ENCODE peak calls at places on chromosomes 5 and 9, in five cellular contexts. T, Y, Z, V and L are unnamed samples.

GRCh38 chr5:83306572-83307241 is 164.8 kb upstream of the VCAN start:
- DNase-seq in T (no peak), Y (peak; percentile 55), Z (peak; percentile 91), V (peak; percentile 96), L (no peak)

GRCh38 chr9:110443878-110444245 is 106.2 kb upstream of the TXNDC8 start:
- DNase-seq in T (no peak), Y (no peak), Z (peak; percentile 85), V (peak; percentile 61), L (no peak)

GRCh38 chr5:122493776-122494518 is 181.9 kb downstream of the SNCAIP start:
- DNase-seq in T (peak; percentile 11), Y (no peak), Z (no peak), V (peak; percentile 45), L (no peak)

GRCh38 chr9:97740848-97741821 is 44.0 kb upstream of the XPA start:
- DNase-seq in T (peak; percentile 75), Y (peak; percentile 85), Z (peak; percentile 81), V (peak; percentile 68), L (no peak)

GRCh38 chr5:111463304-111463703 is 49.0 kb downstream of the STARD4 start:
- DNase-seq in T (no peak), Y (no peak), Z (no peak), V (no peak), L (no peak)

GRCh38 chr5:168282120-168282519 is 9.3 kb upstream of the WWC1 start:
- DNase-seq in T (no peak), Y (peak; percentile 70), Z (peak; percentile 75), V (peak; percentile 54), L (no peak)

GRCh38 chr5:13251623-13252367 is 692.7 kb downstream of the DNAH5 start:
- DNase-seq in T (no peak), Y (peak; percentile 16), Z (peak; percentile 0), V (peak; percentile 85), L (no peak)

GRCh38 chr5:147483961-147484707 is 25.7 kb downstream of the DPYSL3 start:
- DNase-seq in T (peak; percentile 73), Y (peak; percentile 48), Z (peak; percentile 97), V (peak; percentile 99), L (no peak)

GRCh38 chr5:171615201-171616001 is 170.2 kb upstream of the SMIM23 start:
- DNase-seq in T (peak; percentile 48), Y (peak; percentile 43), Z (peak; percentile 28), V (peak; percentile 37), L (no peak)

GRCh38 chr5:54659651-54660050 is 142.1 kb downstream of the SNX18 start:
- DNase-seq in T (no peak), Y (no peak), Z (peak; percentile 65), V (peak; percentile 54), L (no peak)

GRCh38 chr9:130843049-130843908 is 8.2 kb downstream of the ABL1 start:
- DNase-seq in T (no peak), Y (no peak), Z (no peak), V (no peak), L (no peak)

GRCh38 chr5:88925692-88926490 is 42.9 kb upstream of the MEF2C start:
- DNase-seq in T (no peak), Y (no peak), Z (peak; percentile 59), V (peak; percentile 36), L (no peak)

GRCh38 chr5:136769900-136770684 is 404.7 kb upstream of the TRPC7 start:
- DNase-seq in T (peak; percentile 73), Y (peak; percentile 89), Z (peak; percentile 83), V (peak; percentile 52), L (peak; percentile 62)

GRCh38 chr9:12784461-12785250 is 9.8 kb downstream of the LURAP1L start:
- DNase-seq in T (no peak), Y (peak; percentile 84), Z (peak; percentile 97), V (peak; percentile 97), L (no peak)

GRCh38 chr5:67267522-67268232 is 71.1 kb upstream of the CD180 start:
- DNase-seq in T (peak; percentile 14), Y (no peak), Z (no peak), V (no peak), L (no peak)

GRCh38 chr5:89930591-89931383 is 478.8 kb downstream of the CETN3 start:
- DNase-seq in T (no peak), Y (no peak), Z (peak; percentile 82), V (peak; percentile 80), L (no peak)

GRCh38 chr9:103627731-103628130 is 466.4 kb upstream of the SMC2 start:
- DNase-seq in T (no peak), Y (no peak), Z (no peak), V (no peak), L (no peak)

GRCh38 chr5:178454308-178454707 is 135.9 kb downstream of the COL23A1 start:
- DNase-seq in T (peak; percentile 50), Y (no peak), Z (no peak), V (no peak), L (no peak)

GRCh38 chr5:179795863-179796833 is 2.4 kb downstream of the LTC4S start:
- DNase-seq in T (peak; percentile 92), Y (peak; percentile 94), Z (peak; percentile 94), V (peak; percentile 79), L (peak; percentile 83)

GRCh38 chr9:124108216-124108615 is 96.6 kb downstream of the LHX2 start:
- DNase-seq in T (no peak), Y (no peak), Z (no peak), V (no peak), L (no peak)

GRCh38 chr5:116320486-116320885 is 235.7 kb downstream of the COMMD10 start:
- DNase-seq in T (no peak), Y (no peak), Z (no peak), V (peak; percentile 29), L (no peak)

GRCh38 chr9:19925674-19926503 is 137.1 kb upstream of the SLC24A2 start:
- DNase-seq in T (peak; percentile 77), Y (peak; percentile 90), Z (peak; percentile 83), V (peak; percentile 72), L (peak; percentile 72)
- H2AFZ ChIP-seq in T (peak overlapping the region; percentile 62), Y (peak overlapping the region; percentile 45), Z (peak overlapping the region; percentile 80), V (peak overlapping the region; percentile 98), L (peak overlapping the region; percentile 47)

DNA sequence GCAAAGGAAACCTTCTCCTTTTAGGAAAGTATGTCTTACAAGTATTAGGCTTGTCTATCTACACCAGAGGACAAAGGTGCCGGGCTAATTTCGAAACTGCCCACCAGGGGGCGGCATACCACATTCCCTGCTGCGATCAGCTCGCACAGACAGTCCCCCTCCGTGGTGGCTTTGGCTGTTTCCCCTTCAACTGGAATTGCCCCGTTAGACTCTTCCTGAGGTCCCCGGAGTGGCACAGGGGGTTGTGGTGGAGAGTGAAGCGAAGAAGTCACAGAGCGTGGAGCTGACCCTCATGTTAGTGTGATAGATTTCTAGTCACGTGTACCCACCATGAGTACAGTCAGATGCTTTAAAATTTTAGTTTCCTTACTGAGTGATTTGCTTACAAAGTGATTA is 17.5 kb downstream of the PTTG1 start:
- DNase-seq in T (peak; percentile 77), Y (peak; percentile 85), Z (peak; percentile 73), V (peak; percentile 58), L (peak; percentile 83)
- H3K27ac ChIP-seq in T (no peak overlapping the region), Y (peak overlapping the region; percentile 38), Z (no peak overlapping the region), V (no peak overlapping the region), L (no peak overlapping the region)

DNA sequence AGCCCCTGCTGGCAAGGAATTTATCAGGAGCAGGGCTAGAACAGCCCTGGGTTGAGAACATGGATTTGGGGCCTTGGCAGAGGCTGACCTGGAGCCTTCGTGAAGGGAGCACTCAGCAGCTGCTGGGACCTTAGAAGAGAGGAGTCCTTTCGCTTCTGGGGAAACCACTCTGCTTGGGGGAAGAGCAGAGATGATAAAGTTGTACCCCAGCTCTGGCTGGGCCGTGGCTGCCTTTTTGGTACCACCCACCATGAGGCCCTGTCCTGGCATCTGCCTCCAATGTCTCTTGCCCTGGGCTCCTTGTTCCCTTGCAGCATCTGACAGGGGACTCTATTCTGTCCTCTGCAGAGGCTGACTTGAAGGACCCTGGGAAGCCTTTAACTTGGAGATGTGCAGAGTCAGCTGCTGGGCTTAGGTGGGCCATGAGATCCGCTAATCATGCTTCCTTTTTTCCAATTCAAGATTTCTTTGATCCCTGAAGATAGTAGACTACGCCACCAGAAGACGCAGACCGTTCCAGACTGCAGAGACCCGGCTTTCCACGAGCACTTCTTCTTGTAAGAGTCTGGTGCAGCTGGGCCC is 20.2 kb downstream of the RGS3 start:
- DNase-seq in T (no peak), Y (no peak), Z (no peak), V (no peak), L (no peak)
- H2AFZ ChIP-seq in T (no peak overlapping the region), Y (no peak overlapping the region), Z (no peak overlapping the region), V (no peak overlapping the region), L (no peak overlapping the region)

GRCh38 chr9:92328225-92328624 is 2.5 kb downstream of the CENPP start:
- DNase-seq in T (peak; percentile 51), Y (peak; percentile 57), Z (peak; percentile 82), V (peak; percentile 60), L (peak; percentile 19)
- H3K27ac ChIP-seq in T (no peak overlapping the region), Y (no peak overlapping the region), Z (no peak overlapping the region), V (no peak overlapping the region), L (no peak overlapping the region)